ENCODE peak calls at places on chromosomes 4 and X, in six cellular contexts. G is body of pancreas, M is stomach, V is sigmoid colon, Y is heart left ventricle, P is osteoblast. T is an unnamed sample. For H3K4me1, the result is how much of the 10 kb centered on the place peaks cover.

GRCh38 chrX:113741744-113742143 is 842.1 kb upstream of the HTR2C start:
- DNase-seq in G (no peak), V (no peak), P (no peak), M (no peak), Y (no peak), T (no peak)

GRCh38 chrX:109856974-109857373 is 123.9 kb upstream of the ACSL4 start:
- DNase-seq in P (no peak), M (no peak), G (peak), Y (no peak), V (no peak), T (no peak)

GRCh38 chrX:151697537-151697936 is 2.3 kb downstream of the PRRG3 start:
- DNase-seq in V (peak), Y (no peak), P (peak), M (no peak), G (peak), T (no peak)

GRCh38 chr4:120963449-120963848 is 40.9 kb upstream of the PRDM5 start:
- DNase-seq in G (no peak), Y (no peak), V (no peak), P (no peak), M (no peak), T (no peak)

GRCh38 chr4:114442846-114443245 is 155.8 kb upstream of the UGT8 start:
- DNase-seq in P (no peak), M (no peak), V (no peak), G (no peak), Y (no peak), T (no peak)

GRCh38 chr4:94139931-94140612 is 67.6 kb upstream of the SMARCAD1 start:
- DNase-seq in G (no peak), V (no peak), P (no peak), Y (no peak), M (no peak), T (no peak)

GRCh38 chrX:23783569-23784486 is 855 bp downstream of the SAT1 start:
- DNase-seq in Y (no peak), P (no peak), M (no peak), V (no peak), G (no peak), T (no peak)

GRCh38 chr4:145732416-145732815 is 52.5 kb downstream of the C4orf51 start:
- DNase-seq in M (no peak), P (no peak), V (no peak), Y (no peak), G (no peak), T (no peak)

GRCh38 chr4:83075271-83075670 is 39.3 kb downstream of the PLAC8 start:
- DNase-seq in V (no peak), P (no peak), M (no peak), G (no peak), Y (no peak), T (no peak)

GRCh38 chr4:57351716-57352115 is 241.5 kb upstream of the IGFBP7 start:
- DNase-seq in P (no peak), M (no peak), Y (no peak), G (no peak), V (no peak), T (no peak)

GRCh38 chr4:20687894-20688293 is 12.4 kb upstream of the PACRGL start:
- DNase-seq in M (no peak), Y (no peak), P (peak), G (no peak), V (no peak), T (no peak)

GRCh38 chrX:71163010-71163409 is 18.4 kb downstream of the NLGN3 start:
- DNase-seq in M (no peak), G (no peak), V (peak), Y (no peak), P (no peak), T (no peak)

GRCh38 chrX:14529288-14529989 is at the start of gene GLRA2:
- DNase-seq in Y (peak), G (no peak), M (no peak), V (peak), P (peak), T (peak)

GRCh38 chrX:42415636-42416035 is 362.3 kb downstream of the PPP1R2C start:
- DNase-seq in P (no peak), G (no peak), Y (no peak), M (no peak), V (no peak), T (peak)

GRCh38 chr4:182225257-182225852 is 17.8 kb upstream of the TENM3 start:
- DNase-seq in M (no peak), G (no peak), P (no peak), V (no peak), Y (no peak), T (no peak)

GRCh38 chr4:122728781-122729330 is 3.6 kb upstream of the BBS12 start:
- DNase-seq in Y (no peak), G (no peak), P (peak), V (no peak), M (no peak), T (no peak)

GRCh38 chrX:68853665-68854251 is 24.9 kb downstream of the EFNB1 start:
- DNase-seq in P (no peak), V (no peak), M (no peak), G (no peak), Y (no peak), T (no peak)

GRCh38 chrX:18946157-18946556 is 37.8 kb downstream of the PHKA2 start:
- DNase-seq in V (no peak), G (no peak), Y (no peak), M (no peak), P (no peak), T (no peak)

GRCh38 chr4:8238515-8239053 is 31.0 kb upstream of the HTRA3 start:
- DNase-seq in Y (no peak), G (no peak), V (no peak), M (no peak), P (peak), T (no peak)
- H3K4me1 ChIP-seq in Y (under half), G (under half), V (under half), M (under half), P (under half), T (under half)

GRCh38 chr4:111933703-111934102 is 211.6 kb upstream of the FAM241A start:
- DNase-seq in Y (no peak), P (no peak), V (no peak), G (no peak), M (no peak), T (no peak)

GRCh38 chr4:111934294-111934693 is 211.0 kb upstream of the FAM241A start:
- DNase-seq in M (no peak), P (no peak), V (no peak), Y (no peak), G (no peak), T (no peak)

GRCh38 chr4:111941957-111942356 is 203.3 kb upstream of the FAM241A start:
- DNase-seq in V (no peak), Y (no peak), M (no peak), P (no peak), G (no peak), T (no peak)

DNA sequence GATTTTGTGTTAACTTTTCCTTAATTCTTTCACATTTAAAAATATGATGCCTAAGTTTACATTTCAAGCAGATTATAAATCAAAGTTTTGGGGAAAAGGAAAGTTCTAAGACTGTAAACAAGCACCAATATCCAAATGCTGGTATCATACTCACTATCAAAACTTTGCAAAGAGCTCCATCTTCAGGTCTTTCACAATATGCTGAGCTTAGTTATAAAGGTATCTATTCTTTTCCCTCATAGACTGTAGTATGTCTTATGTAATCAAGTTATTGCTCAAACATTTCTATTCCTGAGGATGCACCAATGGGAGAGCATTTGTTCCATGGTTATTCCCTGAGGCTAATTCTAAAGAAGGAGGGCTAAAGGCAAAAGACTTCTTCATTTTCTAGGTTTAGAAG is 207.9 kb upstream of the FAM241A start:
- DNase-seq in M (no peak), G (no peak), P (no peak), V (no peak), Y (no peak), T (no peak)
- TF ChIP-seq CTCF in M (no peak), G (no peak), P (peak), V (no peak), Y (no peak), T (no peak)

GRCh38 chr4:105551968-105552746 is at the start of gene ARHGEF38:
- DNase-seq in P (peak), V (no peak), G (peak), Y (no peak), M (peak), T (peak)
- H3K4me3 ChIP-seq in P (no peak), V (no peak), G (no peak), Y (no peak), M (peak), T (no peak)

DNA sequence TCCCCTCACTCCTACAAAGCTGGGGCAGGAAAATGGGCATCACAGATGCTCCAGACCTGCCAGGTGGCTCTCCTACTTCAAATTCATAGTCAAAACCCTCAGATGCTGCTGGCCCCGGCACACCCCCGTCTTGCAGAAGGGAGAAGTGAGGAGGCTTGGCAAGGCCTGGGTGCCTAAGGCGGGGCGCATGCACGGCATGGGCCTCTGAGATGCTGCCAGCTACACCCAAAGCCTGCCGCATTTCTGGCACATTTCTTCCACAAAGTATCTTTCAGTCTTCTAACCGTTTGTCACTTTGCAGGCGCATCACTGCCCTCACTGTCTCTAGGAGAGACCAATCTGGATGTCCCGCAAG is 19.6 kb downstream of the WDR1 start:
- DNase-seq in M (no peak), P (no peak), Y (no peak), G (no peak), V (no peak), T (no peak)
- H3K4me1 ChIP-seq in M (half or more), P (half or more), Y (half or more), G (under half), V (half or more), T (under half)

GRCh38 chr4:92303621-92304027 is at the start of gene GRID2:
- DNase-seq in M (no peak), V (no peak), G (no peak), Y (no peak), P (peak), T (peak)
- TF ChIP-seq CTCF in M (no peak), V (no peak), G (no peak), Y (no peak), P (no peak), T (no peak)

DNA sequence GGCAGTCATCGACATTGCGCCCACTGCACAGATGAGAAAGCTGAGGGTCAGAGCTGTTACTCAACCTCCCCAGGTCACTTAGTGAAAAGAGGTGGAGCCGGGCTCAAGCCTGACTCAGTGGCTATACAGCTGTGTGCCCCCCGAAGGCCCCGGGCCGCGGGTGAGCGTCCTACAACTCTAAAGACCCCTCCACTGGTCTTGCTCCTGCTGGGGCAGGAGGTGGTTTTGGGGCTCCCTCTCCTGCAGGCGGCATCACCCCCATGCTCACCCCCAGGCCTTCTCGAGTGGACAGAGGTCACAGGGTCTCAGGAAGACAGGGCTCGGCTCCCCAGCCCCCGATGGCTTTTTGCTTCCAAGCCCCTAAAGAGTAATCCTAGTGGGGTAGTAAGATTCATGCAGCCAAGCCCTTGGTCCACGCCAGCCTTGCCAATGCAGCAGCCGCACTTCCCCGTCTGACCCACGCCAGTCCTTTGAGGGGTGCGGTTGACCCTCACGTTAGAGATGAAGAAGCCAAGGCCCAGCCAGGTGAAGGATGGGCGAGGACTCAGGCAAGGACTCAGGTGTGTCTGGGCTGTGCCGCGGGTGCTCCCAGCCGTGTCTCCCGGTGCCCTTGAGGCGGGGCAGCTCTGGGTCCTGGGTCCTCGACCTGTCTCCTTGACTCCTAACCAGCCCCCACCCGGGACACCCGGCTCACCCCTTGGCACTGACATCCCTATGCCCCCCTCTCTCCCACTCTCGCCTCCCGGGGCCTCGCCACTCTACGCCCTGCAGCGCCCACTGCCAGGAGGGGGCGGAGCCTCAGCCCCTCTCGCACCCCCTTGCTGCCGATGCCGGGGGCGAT is 200.4 kb downstream of the AFAP1 start:
- DNase-seq in M (no peak), V (no peak), P (no peak), G (no peak), Y (no peak), T (no peak)
- H3K4me3 ChIP-seq in M (no peak), V (no peak), P (no peak), G (no peak), Y (no peak), T (no peak)

GRCh38 chr4:7042697-7043464 is at the start of gene TADA2B:
- DNase-seq in M (peak), V (peak), P (peak), G (peak), Y (peak), T (peak)
- H3K4me1 ChIP-seq in M (half or more), V (half or more), P (under half), G (under half), Y (under half), T (under half)

DNA sequence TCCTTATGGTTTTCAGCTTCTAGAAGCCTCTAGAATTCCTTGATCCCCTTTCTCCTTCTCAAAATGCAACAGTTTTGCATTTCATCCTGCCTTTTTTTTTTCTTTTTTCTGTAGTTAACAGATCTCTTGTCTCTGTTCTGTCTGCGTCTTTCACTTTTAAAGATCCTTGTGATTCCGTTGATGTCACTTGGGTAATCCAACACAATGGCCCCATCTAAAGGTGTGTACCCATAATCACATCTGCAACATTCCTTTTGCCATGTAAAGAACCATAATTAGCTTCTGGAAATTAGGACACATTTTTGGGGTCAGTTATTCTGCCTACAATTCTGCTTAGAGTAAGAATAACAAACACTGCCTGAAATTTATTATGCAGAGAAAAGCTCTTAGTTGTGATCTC is 1180.9 kb upstream of the ADGRL3 start:
- DNase-seq in G (no peak), V (no peak), Y (no peak), P (no peak), M (no peak), T (no peak)
- TF ChIP-seq CTCF in G (no peak), V (no peak), Y (no peak), P (no peak), M (no peak), T (no peak)

T was measured in thyroid gland.